ENCODE peak calls at places on chromosome 15, in seven cellular contexts. E, O, D, A, Z, Q and W are unnamed samples.

GRCh38 chr15:98785796-98786581 is 137.7 kb downstream of the IGF1R start:
- DNase-seq in A (no peak), Z (peak), O (no peak), Q (no peak), E (no peak), D (no peak), W (no peak)

GRCh38 chr15:94282269-94283250 is 51.2 kb downstream of the MCTP2 start:
- DNase-seq in O (no peak), Z (no peak), A (no peak), E (no peak), Q (no peak), D (no peak), W (no peak)

GRCh38 chr15:23467110-23467600 is 20.1 kb upstream of the GOLGA6L2 start:
- DNase-seq in E (no peak), D (no peak), Z (peak), Q (no peak), O (no peak), A (peak), W (no peak)

GRCh38 chr15:68822818-68823217 is 2.1 kb upstream of the ANP32A start:
- DNase-seq in Q (no peak), D (no peak), A (no peak), E (no peak), O (no peak), Z (peak), W (no peak)

GRCh38 chr15:70741107-70741511 is 22.2 kb downstream of the UACA start:
- DNase-seq in D (no peak), Q (no peak), E (peak), Z (no peak), O (no peak), A (no peak), W (peak)

GRCh38 chr15:77706482-77707244 is 74.0 kb upstream of the LINGO1 start:
- DNase-seq in E (no peak), Z (no peak), O (no peak), D (no peak), Q (no peak), A (no peak), W (no peak)

GRCh38 chr15:49093252-49094105 is 47.2 kb upstream of the SECISBP2L start:
- DNase-seq in O (no peak), E (no peak), Q (no peak), A (no peak), D (no peak), Z (no peak), W (no peak)

GRCh38 chr15:66834863-66835557 is 133.0 kb downstream of the SMAD6 start:
- DNase-seq in O (no peak), E (no peak), Z (peak), D (no peak), Q (no peak), A (peak), W (no peak)

GRCh38 chr15:78873796-78874761 is 1.4 kb downstream of the MORF4L1 start:
- DNase-seq in Z (peak), O (no peak), A (no peak), Q (peak), E (no peak), D (no peak), W (peak)

GRCh38 chr15:48929611-48930170 is 34.0 kb downstream of the SHC4 start:
- DNase-seq in D (no peak), Z (peak), E (no peak), O (peak), Q (no peak), A (no peak), W (no peak)

GRCh38 chr15:60695713-60696522 is 217.0 kb upstream of the ICE2 start:
- DNase-seq in O (no peak), A (no peak), Z (no peak), Q (peak), E (no peak), D (peak), W (no peak)